ENCODE peak calls at places on chromosomes 13 and 19, in five cellular contexts. R is esophagus squamous epithelium; K is body of pancreas; H is heart right ventricle; Y is naive thymus-derived CD4-positive, alpha-beta T cell. J is an unnamed sample.

GRCh38 chr13:57640582-57640981 is 9.0 kb downstream of the PCDH17 start:
- DNase-seq in Y (no peak), H (peak), R (no peak), K (no peak), J (no peak)

GRCh38 chr13:75359266-75359665 is 122.7 kb downstream of the TBC1D4 start:
- DNase-seq in H (no peak), R (no peak), K (no peak), Y (no peak), J (no peak)

GRCh38 chr13:110942248-110942981 is 27.5 kb upstream of the ANKRD10 start:
- DNase-seq in Y (no peak), H (no peak), K (no peak), R (no peak), J (no peak)

GRCh38 chr19:11784356-11784755 is 14.0 kb upstream of the ZNF491 start:
- DNase-seq in H (no peak), R (no peak), K (no peak), Y (no peak), J (no peak)

GRCh38 chr13:77544365-77544764 is 8.9 kb downstream of the SCEL start:
- DNase-seq in R (no peak), H (peak), K (peak), Y (no peak), J (no peak)

GRCh38 chr13:27450921-27451461 is 627 bp upstream of the MTIF3 start:
- DNase-seq in H (peak), R (no peak), Y (no peak), K (peak), J (peak)

GRCh38 chr13:96297360-96297759 is 207.5 kb downstream of the HS6ST3 start:
- DNase-seq in Y (no peak), H (no peak), K (no peak), R (no peak), J (no peak)

GRCh38 chr19:45008554-45008953 is 7.3 kb downstream of the RELB start:
- DNase-seq in H (no peak), K (no peak), R (no peak), Y (no peak), J (no peak)

GRCh38 chr19:48752511-48753365 is at the start of gene FUT1:
- DNase-seq in Y (no peak), K (peak), H (peak), R (no peak), J (peak)

GRCh38 chr19:48614436-48615144 is at the start of gene FAM83E:
- DNase-seq in H (no peak), Y (no peak), R (no peak), K (no peak), J (no peak)

GRCh38 chr13:76380436-76381065 is 505.7 kb downstream of the KCTD12 start:
- DNase-seq in Y (no peak), K (no peak), H (no peak), R (no peak), J (no peak)

GRCh38 chr13:41458939-41459753 is 1.8 kb downstream of the RGCC start:
- DNase-seq in R (peak), Y (peak), K (peak), H (peak), J (peak)

GRCh38 chr13:87656311-87656710 is 14.9 kb upstream of the SLITRK5 start:
- DNase-seq in R (no peak), Y (no peak), H (no peak), K (no peak), J (no peak)

GRCh38 chr13:73720216-73720840 is 413.9 kb downstream of the KLF12 start:
- DNase-seq in K (no peak), Y (no peak), R (no peak), H (no peak), J (no peak)

GRCh38 chr19:16702123-16702522 is 17.5 kb upstream of the NWD1 start:
- DNase-seq in R (no peak), H (peak), Y (no peak), K (no peak), J (no peak)

GRCh38 chr19:37778613-37779138 is 710 bp downstream of the ZNF573 start:
- DNase-seq in Y (no peak), R (no peak), K (no peak), H (no peak), J (no peak)